ENCODE peak calls at places on chromosomes 11 and 22, in nine cellular contexts. B, L, F, J, C, I, D, Z and P are unnamed samples.
A peak's percentile ranks its signal among the peaks of the same experiment; 100 is the strongest.

GRCh38 chr11:48036011-48036410 is 55.7 kb downstream of the PTPRJ start:
- DNase-seq in C (no peak), B (no peak), I (no peak), L (no peak), D (peak; percentile 29), Z (no peak), F (peak; percentile 31), J (no peak), P (no peak)

GRCh38 chr22:50672471-50673230 is at the start of gene SHANK3:
- DNase-seq in J (peak; percentile 81), L (no peak), Z (peak; percentile 64), I (peak; percentile 49), F (no peak), B (peak; percentile 75), D (no peak), C (peak; percentile 92), P (no peak)

GRCh38 chr22:19889951-19890350 is 35.3 kb upstream of the GNB1L start:
- DNase-seq in I (no peak), F (no peak), C (no peak), D (no peak), Z (no peak), B (peak; percentile 71), J (no peak), L (no peak), P (no peak)

GRCh38 chr11:107018902-107019493 is 722 bp upstream of the GUCY1A2 start:
- DNase-seq in F (peak; percentile 61), L (peak; percentile 90), J (peak; percentile 50), Z (peak; percentile 73), B (peak; percentile 82), D (peak; percentile 67), I (peak; percentile 46), C (peak; percentile 58), P (peak; percentile 21)

GRCh38 chr11:78040691-78041379 is 17.8 kb upstream of the KCTD14 start:
- DNase-seq in I (no peak), B (no peak), J (no peak), C (no peak), F (no peak), L (peak; percentile 53), D (peak; percentile 32), Z (no peak), P (no peak)

GRCh38 chr11:473975-474785 is 24.1 kb downstream of the PTDSS2 start:
- DNase-seq in D (no peak), C (no peak), F (no peak), J (no peak), Z (no peak), B (peak; percentile 55), I (no peak), L (no peak), P (no peak)

GRCh38 chr22:38782402-38783094 is 11.4 kb downstream of the DNAL4 start:
- DNase-seq in Z (no peak), F (peak; percentile 38), C (no peak), D (peak; percentile 76), B (no peak), J (no peak), I (no peak), L (no peak), P (no peak)

GRCh38 chr11:1163321-1163910 is 5.7 kb downstream of the MUC5AC start:
- DNase-seq in I (peak; percentile 40), Z (no peak), C (no peak), D (no peak), L (no peak), F (no peak), J (peak; percentile 5), B (peak; percentile 72), P (no peak)

GRCh38 chr11:1573077-1573846 is 1.2 kb upstream of the DUSP8 start:
- DNase-seq in C (peak; percentile 23), J (no peak), D (no peak), B (peak; percentile 74), L (no peak), Z (no peak), I (peak; percentile 72), F (no peak), P (no peak)

GRCh38 chr22:46803031-46803880 is 40.8 kb downstream of the TBC1D22A start:
- DNase-seq in Z (no peak), L (peak; percentile 79), I (peak; percentile 78), F (no peak), J (peak; percentile 51), C (no peak), D (peak; percentile 24), B (peak; percentile 93), P (no peak)

GRCh38 chr11:108803781-108804180 is 138.9 kb downstream of the DDX10 start:
- DNase-seq in F (peak; percentile 71), D (peak; percentile 14), J (no peak), B (no peak), C (no peak), L (no peak), I (no peak), Z (no peak), P (peak; percentile 43)

GRCh38 chr22:25702046-25702445 is 39.9 kb upstream of the MYO18B start:
- DNase-seq in B (no peak), C (no peak), Z (no peak), J (no peak), L (no peak), F (peak; percentile 29), I (no peak), D (peak; percentile 51), P (no peak)

GRCh38 chr11:78138694-78139421 is 568 bp downstream of the ALG8 start:
- DNase-seq in L (no peak), F (peak; percentile 31), Z (no peak), D (peak; percentile 31), C (no peak), I (peak; percentile 52), B (no peak), J (no peak), P (peak; percentile 39)

GRCh38 chr22:29202231-29203192 is 3.2 kb upstream of the EMID1 start:
- DNase-seq in B (peak; percentile 84), J (peak; percentile 63), C (peak; percentile 62), D (peak; percentile 5), I (peak; percentile 84), L (peak; percentile 77), Z (no peak), F (peak; percentile 55), P (no peak)

GRCh38 chr11:2385156-2386151 is 8.3 kb downstream of the CD81 start:
- DNase-seq in L (no peak), C (no peak), D (no peak), I (peak; percentile 80), Z (no peak), B (peak; percentile 75), J (no peak), F (no peak), P (no peak)

GRCh38 chr11:18492888-18493287 is 33.9 kb downstream of the TSG101 start:
- DNase-seq in Z (no peak), C (no peak), B (no peak), D (peak; percentile 2), J (no peak), I (no peak), F (no peak), L (no peak), P (no peak)

GRCh38 chr11:102559839-102560238 is 29.3 kb upstream of the MMP7 start:
- DNase-seq in F (no peak), D (no peak), J (no peak), I (no peak), Z (no peak), C (no peak), B (no peak), L (no peak), P (no peak)

GRCh38 chr11:2289350-2289749 is 12.4 kb downstream of the C11orf21 start:
- DNase-seq in I (no peak), B (peak; percentile 19), D (no peak), C (peak; percentile 35), L (no peak), F (no peak), Z (peak; percentile 36), J (no peak), P (no peak)

GRCh38 chr11:84261707-84262106 is 975.5 kb upstream of the CCDC90B start:
- DNase-seq in J (no peak), F (no peak), Z (no peak), I (no peak), B (no peak), C (no peak), D (peak; percentile 18), L (peak; percentile 36), P (no peak)
- TF ChIP-seq CTCF in J (peak; percentile 38), F (no peak), Z (peak; percentile 31), I (no peak), B (no peak), C (peak; percentile 9), D (peak; percentile 21), L (peak; percentile 71), P (no peak)

GRCh38 chr11:134098566-134099184 is 29.8 kb downstream of the JAM3 start:
- DNase-seq in D (no peak), C (no peak), B (no peak), F (no peak), J (no peak), I (no peak), L (no peak), Z (no peak), P (no peak)
- TF ChIP-seq CTCF in D (peak; percentile 5), C (peak; percentile 17), B (no peak), F (no peak), J (peak; percentile 44), I (peak; percentile 23), L (peak; percentile 65), Z (no peak), P (peak; percentile 20)

DNA sequence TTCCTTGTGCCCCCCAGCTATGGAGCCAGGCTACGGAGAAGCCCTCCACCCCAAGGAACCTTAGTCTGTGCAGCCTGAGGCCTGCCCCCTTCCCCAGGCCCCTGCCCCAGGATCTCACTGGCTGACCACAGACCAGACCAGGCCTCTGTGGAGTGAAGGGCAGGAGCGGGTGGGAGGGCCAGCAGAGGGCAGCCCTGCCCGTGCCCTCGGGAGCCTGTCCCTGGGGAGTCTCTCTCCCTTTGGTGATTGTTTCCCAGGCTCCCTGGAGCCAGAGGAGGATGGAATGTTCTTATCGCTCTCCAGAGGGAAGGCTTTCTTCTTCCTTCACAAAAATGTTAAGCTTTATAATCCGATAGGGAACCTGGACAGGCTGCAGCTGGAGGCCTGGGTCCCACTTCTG is 455.3 kb downstream of the SOX6 start:
- DNase-seq in F (no peak), I (no peak), D (no peak), J (no peak), B (no peak), L (no peak), C (peak; percentile 29), Z (no peak), P (no peak)
- TF ChIP-seq CTCF in F (peak; percentile 8), I (no peak), D (no peak), J (peak; percentile 62), B (no peak), L (no peak), C (peak; percentile 44), Z (peak; percentile 67), P (no peak)

GRCh38 chr11:68591719-68592118 is 92.6 kb upstream of the GAL start:
- DNase-seq in I (no peak), D (no peak), Z (no peak), L (no peak), J (no peak), F (no peak), C (no peak), B (no peak), P (no peak)

GRCh38 chr11:68584991-68585524 is 99.3 kb upstream of the GAL start:
- DNase-seq in B (no peak), F (peak; percentile 6), J (no peak), Z (no peak), I (no peak), D (no peak), L (no peak), C (no peak), P (no peak)

GRCh38 chr11:68594123-68594522 is 90.2 kb upstream of the GAL start:
- DNase-seq in I (no peak), C (no peak), F (no peak), B (no peak), J (no peak), Z (no peak), D (no peak), L (no peak), P (no peak)

GRCh38 chr11:68593441-68593840 is 90.9 kb upstream of the GAL start:
- DNase-seq in C (no peak), L (no peak), F (no peak), J (no peak), I (no peak), D (no peak), Z (no peak), B (no peak), P (no peak)

GRCh38 chr11:68589817-68590216 is 94.5 kb upstream of the GAL start:
- DNase-seq in C (no peak), B (no peak), D (no peak), Z (no peak), F (no peak), L (no peak), I (no peak), J (no peak), P (no peak)
- TF ChIP-seq CTCF in C (no peak), B (no peak), D (no peak), Z (no peak), F (no peak), L (no peak), I (no peak), J (no peak), P (no peak)